ENCODE peak calls at places on chromosomes 6 and 20, in eight cellular contexts. One of them, this sample, is unnamed.

GRCh38 chr20:47055699-47056369 is 161.2 kb downstream of the EYA2 start:
- DNase-seq in neuronal stem cell: no peak
- DNase-seq in heart right ventricle: no peak
- DNase-seq in T-helper 9 cell: no peak
- DNase-seq in endodermal cell: no peak
- DNase-seq in activated CD4-positive, alpha-beta T cell treated with anti-CD3 and anti-CD28 coated beads for 24 hours: no peak
- DNase-seq in SK-N-DZ: no peak
- DNase-seq in HCEC 1CT: no peak
- DNase-seq in this sample: no peak

GRCh38 chr6:144931172-144932035 is 646.3 kb downstream of the UTRN start:
- DNase-seq in neuronal stem cell: no peak
- DNase-seq in heart right ventricle: peak
- DNase-seq in T-helper 9 cell: no peak
- DNase-seq in endodermal cell: peak
- DNase-seq in activated CD4-positive, alpha-beta T cell treated with anti-CD3 and anti-CD28 coated beads for 24 hours: peak
- DNase-seq in SK-N-DZ: peak
- DNase-seq in HCEC 1CT: peak
- DNase-seq in this sample: no peak

GRCh38 chr6:158799051-158799792 is 19.9 kb downstream of the EZR start:
- DNase-seq in neuronal stem cell: no peak
- DNase-seq in heart right ventricle: peak
- DNase-seq in T-helper 9 cell: no peak
- DNase-seq in endodermal cell: peak
- DNase-seq in activated CD4-positive, alpha-beta T cell treated with anti-CD3 and anti-CD28 coated beads for 24 hours: no peak
- DNase-seq in SK-N-DZ: peak
- DNase-seq in HCEC 1CT: no peak
- DNase-seq in this sample: no peak

GRCh38 chr20:7459123-7459522 is 481.1 kb downstream of the HAO1 start:
- DNase-seq in neuronal stem cell: no peak
- DNase-seq in heart right ventricle: no peak
- DNase-seq in T-helper 9 cell: no peak
- DNase-seq in endodermal cell: no peak
- DNase-seq in activated CD4-positive, alpha-beta T cell treated with anti-CD3 and anti-CD28 coated beads for 24 hours: no peak
- DNase-seq in SK-N-DZ: no peak
- DNase-seq in HCEC 1CT: peak
- DNase-seq in this sample: no peak

GRCh38 chr20:38134427-38135281 is 30.4 kb downstream of the TGM2 start:
- DNase-seq in neuronal stem cell: no peak
- DNase-seq in heart right ventricle: no peak
- DNase-seq in T-helper 9 cell: no peak
- DNase-seq in endodermal cell: no peak
- DNase-seq in activated CD4-positive, alpha-beta T cell treated with anti-CD3 and anti-CD28 coated beads for 24 hours: no peak
- DNase-seq in SK-N-DZ: peak
- DNase-seq in HCEC 1CT: no peak
- DNase-seq in this sample: peak

GRCh38 chr20:18541741-18542140 is 25.5 kb upstream of the SMIM26 start:
- DNase-seq in neuronal stem cell: no peak
- DNase-seq in heart right ventricle: no peak
- DNase-seq in T-helper 9 cell: no peak
- DNase-seq in endodermal cell: no peak
- DNase-seq in activated CD4-positive, alpha-beta T cell treated with anti-CD3 and anti-CD28 coated beads for 24 hours: no peak
- DNase-seq in SK-N-DZ: no peak
- DNase-seq in HCEC 1CT: peak
- DNase-seq in this sample: no peak

GRCh38 chr20:43824699-43825402 is 89.8 kb upstream of the TOX2 start:
- DNase-seq in neuronal stem cell: peak
- DNase-seq in heart right ventricle: peak
- DNase-seq in T-helper 9 cell: no peak
- DNase-seq in endodermal cell: peak
- DNase-seq in activated CD4-positive, alpha-beta T cell treated with anti-CD3 and anti-CD28 coated beads for 24 hours: no peak
- DNase-seq in SK-N-DZ: peak
- DNase-seq in HCEC 1CT: peak
- DNase-seq in this sample: no peak

GRCh38 chr20:54324652-54325285 is 116.9 kb downstream of the PFDN4 start:
- DNase-seq in neuronal stem cell: no peak
- DNase-seq in heart right ventricle: no peak
- DNase-seq in T-helper 9 cell: no peak
- DNase-seq in endodermal cell: no peak
- DNase-seq in activated CD4-positive, alpha-beta T cell treated with anti-CD3 and anti-CD28 coated beads for 24 hours: no peak
- DNase-seq in SK-N-DZ: no peak
- DNase-seq in HCEC 1CT: no peak
- DNase-seq in this sample: no peak

GRCh38 chr6:55474386-55474785 is 104.6 kb downstream of the HMGCLL1 start:
- DNase-seq in neuronal stem cell: no peak
- DNase-seq in heart right ventricle: no peak
- DNase-seq in T-helper 9 cell: no peak
- DNase-seq in endodermal cell: no peak
- DNase-seq in activated CD4-positive, alpha-beta T cell treated with anti-CD3 and anti-CD28 coated beads for 24 hours: no peak
- DNase-seq in SK-N-DZ: no peak
- DNase-seq in HCEC 1CT: peak
- DNase-seq in this sample: no peak

GRCh38 chr6:44064089-44064947 is 62.9 kb downstream of the MRPL14 start:
- DNase-seq in neuronal stem cell: no peak
- DNase-seq in heart right ventricle: peak
- DNase-seq in T-helper 9 cell: no peak
- DNase-seq in endodermal cell: no peak
- DNase-seq in activated CD4-positive, alpha-beta T cell treated with anti-CD3 and anti-CD28 coated beads for 24 hours: no peak
- DNase-seq in SK-N-DZ: no peak
- DNase-seq in HCEC 1CT: peak
- DNase-seq in this sample: peak

GRCh38 chr6:21386744-21387143 is 206.8 kb upstream of the SOX4 start:
- DNase-seq in neuronal stem cell: no peak
- DNase-seq in heart right ventricle: no peak
- DNase-seq in T-helper 9 cell: no peak
- DNase-seq in endodermal cell: peak
- DNase-seq in activated CD4-positive, alpha-beta T cell treated with anti-CD3 and anti-CD28 coated beads for 24 hours: no peak
- DNase-seq in SK-N-DZ: no peak
- DNase-seq in HCEC 1CT: no peak
- DNase-seq in this sample: no peak

GRCh38 chr20:40080059-40080652 is 608.9 kb downstream of the MAFB start:
- DNase-seq in neuronal stem cell: no peak
- DNase-seq in heart right ventricle: no peak
- DNase-seq in T-helper 9 cell: no peak
- DNase-seq in endodermal cell: peak
- DNase-seq in activated CD4-positive, alpha-beta T cell treated with anti-CD3 and anti-CD28 coated beads for 24 hours: no peak
- DNase-seq in SK-N-DZ: no peak
- DNase-seq in HCEC 1CT: no peak
- DNase-seq in this sample: no peak

GRCh38 chr6:150881911-150882481 is 16.5 kb downstream of the MTHFD1L start:
- DNase-seq in neuronal stem cell: peak
- DNase-seq in heart right ventricle: peak
- DNase-seq in T-helper 9 cell: no peak
- DNase-seq in endodermal cell: peak
- DNase-seq in activated CD4-positive, alpha-beta T cell treated with anti-CD3 and anti-CD28 coated beads for 24 hours: no peak
- DNase-seq in SK-N-DZ: no peak
- DNase-seq in HCEC 1CT: peak
- DNase-seq in this sample: peak

GRCh38 chr6:1477432-1478090 is 88.2 kb downstream of the FOXF2 start:
- DNase-seq in neuronal stem cell: no peak
- DNase-seq in heart right ventricle: no peak
- DNase-seq in T-helper 9 cell: no peak
- DNase-seq in endodermal cell: peak
- DNase-seq in activated CD4-positive, alpha-beta T cell treated with anti-CD3 and anti-CD28 coated beads for 24 hours: no peak
- DNase-seq in SK-N-DZ: no peak
- DNase-seq in HCEC 1CT: peak
- DNase-seq in this sample: no peak

GRCh38 chr6:106591111-106591825 is 38.0 kb downstream of the RTN4IP1 start:
- DNase-seq in neuronal stem cell: no peak
- DNase-seq in heart right ventricle: no peak
- DNase-seq in T-helper 9 cell: no peak
- DNase-seq in endodermal cell: no peak
- DNase-seq in activated CD4-positive, alpha-beta T cell treated with anti-CD3 and anti-CD28 coated beads for 24 hours: no peak
- DNase-seq in SK-N-DZ: no peak
- DNase-seq in HCEC 1CT: peak
- DNase-seq in this sample: no peak

GRCh38 chr6:164108869-164109769 is 694.6 kb downstream of the QKI start:
- DNase-seq in neuronal stem cell: no peak
- DNase-seq in heart right ventricle: peak
- DNase-seq in T-helper 9 cell: no peak
- DNase-seq in endodermal cell: peak
- DNase-seq in activated CD4-positive, alpha-beta T cell treated with anti-CD3 and anti-CD28 coated beads for 24 hours: no peak
- DNase-seq in SK-N-DZ: no peak
- DNase-seq in HCEC 1CT: no peak
- DNase-seq in this sample: peak

GRCh38 chr6:112282217-112282616 is 27.9 kb upstream of the LAMA4 start:
- DNase-seq in neuronal stem cell: no peak
- DNase-seq in heart right ventricle: peak
- DNase-seq in T-helper 9 cell: no peak
- DNase-seq in endodermal cell: peak
- DNase-seq in activated CD4-positive, alpha-beta T cell treated with anti-CD3 and anti-CD28 coated beads for 24 hours: no peak
- DNase-seq in SK-N-DZ: peak
- DNase-seq in HCEC 1CT: peak
- DNase-seq in this sample: peak

GRCh38 chr6:30854641-30855040 is 29.7 kb upstream of the DDR1 start:
- DNase-seq in neuronal stem cell: no peak
- DNase-seq in heart right ventricle: no peak
- DNase-seq in T-helper 9 cell: no peak
- DNase-seq in endodermal cell: no peak
- DNase-seq in activated CD4-positive, alpha-beta T cell treated with anti-CD3 and anti-CD28 coated beads for 24 hours: no peak
- DNase-seq in SK-N-DZ: no peak
- DNase-seq in HCEC 1CT: no peak
- DNase-seq in this sample: no peak

GRCh38 chr20:10557685-10558084 is 116.1 kb downstream of the JAG1 start:
- DNase-seq in neuronal stem cell: no peak
- DNase-seq in heart right ventricle: no peak
- DNase-seq in T-helper 9 cell: no peak
- DNase-seq in endodermal cell: no peak
- DNase-seq in activated CD4-positive, alpha-beta T cell treated with anti-CD3 and anti-CD28 coated beads for 24 hours: no peak
- DNase-seq in SK-N-DZ: no peak
- DNase-seq in HCEC 1CT: no peak
- DNase-seq in this sample: no peak

GRCh38 chr6:157552171-157552747 is 171.3 kb downstream of the ZDHHC14 start:
- DNase-seq in neuronal stem cell: peak
- DNase-seq in heart right ventricle: no peak
- DNase-seq in T-helper 9 cell: no peak
- DNase-seq in endodermal cell: peak
- DNase-seq in activated CD4-positive, alpha-beta T cell treated with anti-CD3 and anti-CD28 coated beads for 24 hours: no peak
- DNase-seq in SK-N-DZ: no peak
- DNase-seq in HCEC 1CT: no peak
- DNase-seq in this sample: no peak

GRCh38 chr6:4102687-4103244 is 23.8 kb upstream of the FAM217A start:
- DNase-seq in neuronal stem cell: no peak
- DNase-seq in heart right ventricle: no peak
- DNase-seq in T-helper 9 cell: no peak
- DNase-seq in endodermal cell: no peak
- DNase-seq in activated CD4-positive, alpha-beta T cell treated with anti-CD3 and anti-CD28 coated beads for 24 hours: no peak
- DNase-seq in SK-N-DZ: no peak
- DNase-seq in HCEC 1CT: no peak
- DNase-seq in this sample: no peak

GRCh38 chr20:45322952-45323383 is 14.9 kb upstream of the MATN4 start:
- DNase-seq in neuronal stem cell: no peak
- DNase-seq in heart right ventricle: peak
- DNase-seq in T-helper 9 cell: no peak
- DNase-seq in endodermal cell: no peak
- DNase-seq in activated CD4-positive, alpha-beta T cell treated with anti-CD3 and anti-CD28 coated beads for 24 hours: no peak
- DNase-seq in SK-N-DZ: peak
- DNase-seq in HCEC 1CT: no peak
- DNase-seq in this sample: peak

GRCh38 chr6:93418448-93419303 is 683 bp downstream of the EPHA7 start:
- DNase-seq in neuronal stem cell: peak
- DNase-seq in heart right ventricle: peak
- DNase-seq in T-helper 9 cell: no peak
- DNase-seq in endodermal cell: peak
- DNase-seq in activated CD4-positive, alpha-beta T cell treated with anti-CD3 and anti-CD28 coated beads for 24 hours: no peak
- DNase-seq in SK-N-DZ: peak
- DNase-seq in HCEC 1CT: no peak
- DNase-seq in this sample: peak

GRCh38 chr20:51062065-51062464 is 39.2 kb upstream of the KCNG1 start:
- DNase-seq in neuronal stem cell: no peak
- DNase-seq in heart right ventricle: no peak
- DNase-seq in T-helper 9 cell: no peak
- DNase-seq in endodermal cell: peak
- DNase-seq in activated CD4-positive, alpha-beta T cell treated with anti-CD3 and anti-CD28 coated beads for 24 hours: peak
- DNase-seq in SK-N-DZ: no peak
- DNase-seq in HCEC 1CT: no peak
- DNase-seq in this sample: no peak

GRCh38 chr6:80769101-80769500 is 662.6 kb downstream of the BCKDHB start:
- DNase-seq in neuronal stem cell: no peak
- DNase-seq in heart right ventricle: no peak
- DNase-seq in T-helper 9 cell: no peak
- DNase-seq in endodermal cell: no peak
- DNase-seq in activated CD4-positive, alpha-beta T cell treated with anti-CD3 and anti-CD28 coated beads for 24 hours: no peak
- DNase-seq in SK-N-DZ: no peak
- DNase-seq in HCEC 1CT: peak
- DNase-seq in this sample: no peak

GRCh38 chr6:1461207-1461606 is 71.8 kb downstream of the FOXF2 start:
- DNase-seq in neuronal stem cell: no peak
- DNase-seq in heart right ventricle: no peak
- DNase-seq in T-helper 9 cell: no peak
- DNase-seq in endodermal cell: no peak
- DNase-seq in activated CD4-positive, alpha-beta T cell treated with anti-CD3 and anti-CD28 coated beads for 24 hours: no peak
- DNase-seq in SK-N-DZ: no peak
- DNase-seq in HCEC 1CT: peak
- DNase-seq in this sample: no peak

GRCh38 chr6:12751694-12752304 is 35.2 kb downstream of the PHACTR1 start:
- DNase-seq in neuronal stem cell: peak
- DNase-seq in heart right ventricle: peak
- DNase-seq in T-helper 9 cell: no peak
- DNase-seq in endodermal cell: peak
- DNase-seq in activated CD4-positive, alpha-beta T cell treated with anti-CD3 and anti-CD28 coated beads for 24 hours: no peak
- DNase-seq in SK-N-DZ: peak
- DNase-seq in HCEC 1CT: peak
- DNase-seq in this sample: peak

GRCh38 chr6:144955853-144956252 is 670.7 kb downstream of the UTRN start:
- DNase-seq in neuronal stem cell: no peak
- DNase-seq in heart right ventricle: no peak
- DNase-seq in T-helper 9 cell: no peak
- DNase-seq in endodermal cell: no peak
- DNase-seq in activated CD4-positive, alpha-beta T cell treated with anti-CD3 and anti-CD28 coated beads for 24 hours: no peak
- DNase-seq in SK-N-DZ: no peak
- DNase-seq in HCEC 1CT: no peak
- DNase-seq in this sample: no peak

GRCh38 chr6:2959909-2960719 is 11.3 kb downstream of the SERPINB6 start:
- DNase-seq in neuronal stem cell: no peak
- DNase-seq in heart right ventricle: no peak
- DNase-seq in T-helper 9 cell: no peak
- DNase-seq in endodermal cell: peak
- DNase-seq in activated CD4-positive, alpha-beta T cell treated with anti-CD3 and anti-CD28 coated beads for 24 hours: no peak
- DNase-seq in SK-N-DZ: no peak
- DNase-seq in HCEC 1CT: peak
- DNase-seq in this sample: no peak

GRCh38 chr6:28802417-28803336 is 121.1 kb downstream of the TRIM27 start:
- DNase-seq in neuronal stem cell: no peak
- DNase-seq in heart right ventricle: no peak
- DNase-seq in T-helper 9 cell: no peak
- DNase-seq in endodermal cell: peak
- DNase-seq in activated CD4-positive, alpha-beta T cell treated with anti-CD3 and anti-CD28 coated beads for 24 hours: no peak
- DNase-seq in SK-N-DZ: no peak
- DNase-seq in HCEC 1CT: peak
- DNase-seq in this sample: no peak

GRCh38 chr6:67639161-67639560 is 995.9 kb upstream of the ADGRB3 start:
- DNase-seq in neuronal stem cell: no peak
- DNase-seq in heart right ventricle: no peak
- DNase-seq in T-helper 9 cell: no peak
- DNase-seq in endodermal cell: no peak
- DNase-seq in activated CD4-positive, alpha-beta T cell treated with anti-CD3 and anti-CD28 coated beads for 24 hours: no peak
- DNase-seq in SK-N-DZ: no peak
- DNase-seq in HCEC 1CT: peak
- DNase-seq in this sample: no peak

GRCh38 chr6:132161283-132161682 is 210.1 kb upstream of the CCN2 start:
- DNase-seq in neuronal stem cell: peak
- DNase-seq in heart right ventricle: peak
- DNase-seq in T-helper 9 cell: no peak
- DNase-seq in endodermal cell: peak
- DNase-seq in activated CD4-positive, alpha-beta T cell treated with anti-CD3 and anti-CD28 coated beads for 24 hours: no peak
- DNase-seq in SK-N-DZ: peak
- DNase-seq in HCEC 1CT: peak
- DNase-seq in this sample: no peak

GRCh38 chr6:157461000-157461915 is 80.3 kb downstream of the ZDHHC14 start:
- DNase-seq in neuronal stem cell: no peak
- DNase-seq in heart right ventricle: no peak
- DNase-seq in T-helper 9 cell: no peak
- DNase-seq in endodermal cell: peak
- DNase-seq in activated CD4-positive, alpha-beta T cell treated with anti-CD3 and anti-CD28 coated beads for 24 hours: peak
- DNase-seq in SK-N-DZ: no peak
- DNase-seq in HCEC 1CT: no peak
- DNase-seq in this sample: no peak

GRCh38 chr6:38432479-38432878 is 207.2 kb downstream of the BTBD9 start:
- DNase-seq in neuronal stem cell: no peak
- DNase-seq in heart right ventricle: no peak
- DNase-seq in T-helper 9 cell: no peak
- DNase-seq in endodermal cell: no peak
- DNase-seq in activated CD4-positive, alpha-beta T cell treated with anti-CD3 and anti-CD28 coated beads for 24 hours: no peak
- DNase-seq in SK-N-DZ: no peak
- DNase-seq in HCEC 1CT: peak
- DNase-seq in this sample: no peak

This sample was measured in tibial artery.